ENCODE peak calls at places on chromosome 5, in four cellular contexts. J is HepG2, V is A549, I is H1. S is an unnamed sample.

GRCh38 chr5:123344819-123345426 is 78.3 kb downstream of the CEP120 start:
- DNase-seq in J (peak; percentile 15), V (peak; percentile 28), I (no peak), S (no peak)

GRCh38 chr5:10533218-10533617 is 30.7 kb upstream of the ANKRD33B start:
- DNase-seq in V (no peak), I (no peak), J (no peak), S (peak; percentile 72)

GRCh38 chr5:89816038-89816437 is 593.5 kb downstream of the CETN3 start:
- DNase-seq in J (no peak), V (no peak), I (no peak), S (no peak)

GRCh38 chr5:944992-945685 is 52.5 kb downstream of the TRIP13 start:
- DNase-seq in J (no peak), V (no peak), I (no peak), S (no peak)

GRCh38 chr5:138469540-138470321 is 4.5 kb downstream of the EGR1 start:
- DNase-seq in V (peak; percentile 94), I (peak; percentile 31), J (no peak), S (peak; percentile 44)

GRCh38 chr5:107607656-107608368 is 62.9 kb downstream of the EFNA5 start:
- DNase-seq in J (no peak), I (no peak), V (peak; percentile 12), S (no peak)

GRCh38 chr5:97838214-97838613 is 655.2 kb upstream of the RIOK2 start:
- DNase-seq in I (no peak), J (no peak), V (peak; percentile 6), S (no peak)

GRCh38 chr5:98637607-98638006 is 135.9 kb upstream of the RGMB start:
- DNase-seq in I (no peak), V (no peak), J (no peak), S (no peak)

GRCh38 chr5:172370648-172371248 is 83.6 kb downstream of the SH3PXD2B start:
- DNase-seq in V (peak; percentile 69), J (peak; percentile 30), I (no peak), S (peak; percentile 56)

GRCh38 chr5:16450163-16450562 is 15.4 kb downstream of the ZNF622 start:
- DNase-seq in J (no peak), I (no peak), V (no peak), S (no peak)

GRCh38 chr5:27318701-27319100 is 280.3 kb upstream of the CDH9 start:
- DNase-seq in J (no peak), I (no peak), V (no peak), S (no peak)

GRCh38 chr5:38734353-38734752 is 111.5 kb upstream of the OSMR start:
- DNase-seq in V (no peak), I (peak; percentile 43), J (no peak), S (no peak)

GRCh38 chr5:123116063-123116462 is 27.0 kb downstream of the PRDM6 start:
- DNase-seq in V (no peak), J (no peak), I (no peak), S (no peak)

GRCh38 chr5:36305571-36306326 is 4.0 kb upstream of the RANBP3L start:
- DNase-seq in I (no peak), V (peak; percentile 36), J (peak; percentile 28), S (no peak)

GRCh38 chr5:179284751-179285191 is 60.5 kb downstream of the ADAMTS2 start:
- DNase-seq in V (no peak), I (no peak), J (no peak), S (no peak)

GRCh38 chr5:53480474-53481353 is at the start of gene FST:
- DNase-seq in J (no peak), V (no peak), I (no peak), S (peak; percentile 18)

GRCh38 chr5:14143843-14144585 is 872 bp downstream of the TRIO start:
- DNase-seq in I (no peak), V (no peak), J (no peak), S (peak; percentile 30)

GRCh38 chr5:35736280-35736679 is 118.6 kb downstream of the SPEF2 start:
- DNase-seq in V (no peak), I (no peak), J (no peak), S (no peak)

GRCh38 chr5:82313016-82313415 is 34.9 kb upstream of the RPS23 start:
- DNase-seq in V (no peak), J (no peak), I (no peak), S (no peak)

GRCh38 chr5:125484272-125485002 is 738.0 kb upstream of the ZNF608 start:
- DNase-seq in I (no peak), J (no peak), V (peak; percentile 69), S (no peak)

GRCh38 chr5:59445741-59446140 is 447.8 kb downstream of the PDE4D start:
- DNase-seq in J (no peak), V (no peak), I (no peak), S (no peak)
- TF ChIP-seq RNF2 in J (no peak), V (no peak), I (no peak), S (no peak)

DNA sequence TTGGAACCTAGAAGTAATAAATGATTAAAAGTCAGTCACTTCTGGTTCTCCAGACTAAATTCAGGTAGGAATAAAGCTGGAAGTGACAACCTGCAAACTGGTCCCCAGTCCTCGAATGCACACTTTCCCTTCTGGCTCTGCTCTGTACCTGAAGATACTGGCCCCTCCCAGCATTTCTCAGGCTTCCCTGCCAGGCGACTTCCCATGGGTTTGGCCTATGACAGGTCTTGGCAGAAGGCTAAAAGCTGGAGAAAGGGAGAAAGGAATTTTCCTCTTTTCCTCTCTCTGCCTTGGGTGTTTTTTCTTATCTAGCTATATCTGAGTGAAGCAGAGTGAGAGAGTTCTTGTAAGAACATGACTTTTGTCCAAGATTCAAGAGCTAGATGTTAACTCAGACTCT is 1005.7 kb downstream of the DTWD2 start:
- DNase-seq in J (no peak), I (no peak), V (no peak), S (no peak)
- TF ChIP-seq RNF2 in J (no peak), I (no peak), V (no peak), S (no peak)

DNA sequence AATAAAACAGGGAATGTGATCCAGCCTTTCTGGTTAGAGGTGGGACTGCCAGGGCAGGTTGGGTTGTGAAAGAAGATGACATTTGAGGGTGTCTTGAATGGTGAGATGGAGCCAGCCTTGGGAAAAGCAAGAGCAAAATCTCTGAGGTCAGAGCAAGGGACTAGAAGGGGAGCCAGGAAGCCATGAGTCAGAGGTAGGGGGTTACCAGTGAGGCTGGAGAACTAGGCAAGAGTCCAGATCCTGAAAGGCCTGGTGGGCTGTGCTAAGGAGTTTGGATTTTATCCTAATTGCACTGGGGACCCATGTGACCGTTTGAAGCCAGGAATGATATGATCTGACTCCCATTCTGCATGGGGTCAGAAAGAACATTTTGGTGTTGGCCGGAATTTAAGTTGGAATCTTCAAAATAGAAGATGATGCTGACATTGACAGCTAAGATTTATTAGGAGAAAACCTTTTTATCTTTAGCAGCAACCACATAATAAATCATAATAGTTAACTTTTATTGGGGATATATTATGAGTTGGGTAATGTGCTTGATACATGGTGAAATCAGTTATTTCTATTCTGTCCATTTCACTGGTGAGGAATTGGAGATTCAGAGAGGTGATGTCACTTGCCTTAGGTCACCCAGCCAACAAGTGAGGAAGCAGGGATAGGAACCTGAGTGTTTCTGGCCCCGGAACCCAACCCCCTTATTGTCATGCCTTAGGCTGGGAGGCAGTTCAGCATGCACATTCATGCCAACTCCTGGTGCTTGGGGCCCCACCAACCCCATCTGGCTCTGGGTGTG is 61.6 kb upstream of the RARS1 start:
- DNase-seq in V (peak; percentile 22), I (no peak), J (no peak), S (no peak)
- TF ChIP-seq RNF2 in V (no peak), I (no peak), J (no peak), S (no peak)

GRCh38 chr5:180553530-180553929 is 37.8 kb downstream of the SCGB3A1 start:
- DNase-seq in I (no peak), J (no peak), V (no peak), S (peak; percentile 49)
- TF ChIP-seq RNF2 in I (no peak), J (no peak), V (no peak), S (no peak)

DNA sequence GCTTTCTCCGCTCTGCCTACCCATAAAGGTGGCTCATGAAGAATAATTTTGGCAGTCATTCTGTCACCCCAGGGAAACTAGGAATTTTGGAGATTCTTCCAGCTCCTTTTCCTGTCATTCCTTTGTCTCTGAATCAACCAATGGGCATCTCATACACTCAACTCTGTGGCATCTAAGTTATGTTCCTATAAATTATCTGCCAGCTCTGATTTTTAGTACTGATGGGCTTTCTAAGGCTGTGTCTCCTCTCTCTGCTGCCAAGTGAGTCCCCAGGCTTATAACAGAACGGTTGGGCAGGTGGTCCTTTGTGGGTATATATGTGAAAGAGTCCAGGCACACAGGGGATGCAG is 226.8 kb downstream of the NMUR2 start:
- DNase-seq in V (no peak), I (no peak), J (no peak), S (no peak)
- TF ChIP-seq RNF2 in V (no peak), I (no peak), J (no peak), S (no peak)